ENCODE peak calls at places on chromosomes 6 and 20, in seven cellular contexts. Z, B, F, W, P, M and L are unnamed samples.

GRCh38 chr6:57421503-57421902 is 104.1 kb downstream of the PRIM2 start:
- DNase-seq in Z (no peak), B (no peak), F (no peak), W (no peak), P (no peak), M (no peak), L (no peak)

GRCh38 chr6:52213127-52213526 is 27.0 kb downstream of the IL17A start:
- DNase-seq in Z (no peak), B (no peak), F (no peak), W (no peak), P (no peak), M (no peak), L (no peak)

GRCh38 chr6:142845143-142845571 is 99.8 kb downstream of the HIVEP2 start:
- DNase-seq in Z (no peak), B (no peak), F (no peak), W (no peak), P (no peak), M (no peak), L (no peak)

GRCh38 chr6:74128536-74128935 is 432.5 kb downstream of the CD109 start:
- DNase-seq in Z (no peak), B (no peak), F (no peak), W (no peak), P (no peak), M (no peak), L (no peak)

GRCh38 chr6:37155394-37156312 is 14.3 kb upstream of the PIM1 start:
- DNase-seq in Z (no peak), B (no peak), F (peak), W (no peak), P (no peak), M (peak), L (no peak)

GRCh38 chr6:165060636-165061190 is 248.7 kb downstream of the C6orf118 start:
- DNase-seq in Z (peak), B (no peak), F (no peak), W (no peak), P (no peak), M (no peak), L (no peak)

GRCh38 chr6:116136373-116136772 is 10.4 kb upstream of the COL10A1 start:
- DNase-seq in Z (no peak), B (no peak), F (no peak), W (no peak), P (no peak), M (no peak), L (no peak)

GRCh38 chr20:6030453-6031080 is 23.3 kb downstream of the LRRN4 start:
- DNase-seq in Z (no peak), B (no peak), F (no peak), W (peak), P (no peak), M (no peak), L (no peak)

GRCh38 chr6:53986165-53986720 is 125.0 kb upstream of the MLIP start:
- DNase-seq in Z (peak), B (no peak), F (no peak), W (no peak), P (peak), M (peak), L (no peak)

GRCh38 chr20:38414769-38415450 is 20.2 kb downstream of the SNHG17 start:
- DNase-seq in Z (no peak), B (no peak), F (no peak), W (no peak), P (no peak), M (no peak), L (no peak)

GRCh38 chr6:159761135-159761872 is 541 bp upstream of the ACAT2 start:
- DNase-seq in Z (no peak), B (no peak), F (peak), W (no peak), P (peak), M (peak), L (peak)

GRCh38 chr6:170308761-170309160 is 2.2 kb downstream of the FAM120B start:
- DNase-seq in Z (no peak), B (no peak), F (no peak), W (no peak), P (no peak), M (no peak), L (no peak)

GRCh38 chr6:46932526-46932925 is 10.8 kb upstream of the ADGRF5 start:
- DNase-seq in Z (no peak), B (no peak), F (no peak), W (no peak), P (no peak), M (no peak), L (no peak)

GRCh38 chr6:132304891-132305305 is 96.4 kb downstream of the MOXD1 start:
- DNase-seq in Z (no peak), B (no peak), F (no peak), W (no peak), P (no peak), M (peak), L (no peak)

GRCh38 chr6:75430631-75431345 is 62.8 kb downstream of the FILIP1 start:
- DNase-seq in Z (no peak), B (no peak), F (no peak), W (no peak), P (no peak), M (no peak), L (no peak)

GRCh38 chr6:147509900-147510299 is 1.4 kb downstream of the SAMD5 start:
- DNase-seq in Z (no peak), B (no peak), F (no peak), W (no peak), P (no peak), M (peak), L (no peak)

GRCh38 chr6:33856655-33857054 is 52.9 kb upstream of the MLN start:
- DNase-seq in Z (no peak), B (peak), F (peak), W (peak), P (no peak), M (no peak), L (peak)

GRCh38 chr20:17281478-17281877 is 54.6 kb downstream of the PCSK2 start:
- DNase-seq in Z (no peak), B (no peak), F (no peak), W (no peak), P (peak), M (peak), L (no peak)

GRCh38 chr6:16477367-16478149 is 239.2 kb downstream of the GMPR start:
- DNase-seq in Z (no peak), B (no peak), F (no peak), W (no peak), P (no peak), M (no peak), L (no peak)

GRCh38 chr20:364905-365794 is 15.4 kb upstream of the TRIB3 start:
- DNase-seq in Z (no peak), B (no peak), F (no peak), W (no peak), P (no peak), M (no peak), L (no peak)

GRCh38 chr6:282177-282866 is 10.0 kb upstream of the DUSP22 start:
- DNase-seq in Z (no peak), B (no peak), F (peak), W (no peak), P (no peak), M (no peak), L (no peak)

GRCh38 chr20:1376007-1376406 is 16.8 kb downstream of the FKBP1A start:
- DNase-seq in Z (no peak), B (no peak), F (no peak), W (no peak), P (no peak), M (peak), L (no peak)

GRCh38 chr6:19669206-19669605 is 168.0 kb upstream of the ID4 start:
- DNase-seq in Z (no peak), B (no peak), F (no peak), W (no peak), P (no peak), M (no peak), L (no peak)

GRCh38 chr20:1308067-1308701 is 20.8 kb downstream of the SDCBP2 start:
- DNase-seq in Z (no peak), B (no peak), F (peak), W (no peak), P (no peak), M (no peak), L (no peak)